ENCODE peak calls at places on chromosomes 16 and 17, in nine cellular contexts. One of them, this sample, is unnamed.

GRCh38 chr16:83807710-83808572 is at the start of gene HSBP1:
- DNase-seq in ovary: peak; percentile 94
- DNase-seq in colonic mucosa: peak; percentile 97
- DNase-seq in psoas muscle: peak; percentile 97
- DNase-seq in left ventricle myocardium inferior: peak; percentile 96
- DNase-seq in GM23248: peak; percentile 98
- DNase-seq in gastrocnemius medialis: peak; percentile 94
- DNase-seq in neural progenitor cell: peak; percentile 96
- DNase-seq in testis: peak; percentile 96
- DNase-seq in this sample: peak; percentile 93

GRCh38 chr17:40063034-40063765 is 435 bp downstream of the THRA start:
- DNase-seq in ovary: peak; percentile 72
- DNase-seq in colonic mucosa: peak; percentile 56
- DNase-seq in psoas muscle: peak; percentile 70
- DNase-seq in left ventricle myocardium inferior: peak; percentile 50
- DNase-seq in GM23248: peak; percentile 59
- DNase-seq in gastrocnemius medialis: peak; percentile 60
- DNase-seq in neural progenitor cell: peak; percentile 86
- DNase-seq in testis: no peak
- DNase-seq in this sample: no peak

GRCh38 chr17:38879878-38880727 is 10.2 kb downstream of the LASP1 start:
- DNase-seq in ovary: peak; percentile 64
- DNase-seq in colonic mucosa: no peak
- DNase-seq in psoas muscle: peak; percentile 53
- DNase-seq in left ventricle myocardium inferior: no peak
- DNase-seq in GM23248: peak; percentile 89
- DNase-seq in gastrocnemius medialis: no peak
- DNase-seq in neural progenitor cell: peak; percentile 85
- DNase-seq in testis: peak; percentile 50
- DNase-seq in this sample: no peak

GRCh38 chr17:55069983-55070529 is 101.5 kb downstream of the STXBP4 start:
- DNase-seq in ovary: no peak
- DNase-seq in colonic mucosa: no peak
- DNase-seq in psoas muscle: no peak
- DNase-seq in left ventricle myocardium inferior: no peak
- DNase-seq in GM23248: no peak
- DNase-seq in gastrocnemius medialis: no peak
- DNase-seq in neural progenitor cell: no peak
- DNase-seq in testis: no peak
- DNase-seq in this sample: no peak

GRCh38 chr17:61203765-61204164 is 195.9 kb upstream of the TBX2 start:
- DNase-seq in ovary: no peak
- DNase-seq in colonic mucosa: no peak
- DNase-seq in psoas muscle: no peak
- DNase-seq in left ventricle myocardium inferior: no peak
- DNase-seq in GM23248: no peak
- DNase-seq in gastrocnemius medialis: no peak
- DNase-seq in neural progenitor cell: peak; percentile 29
- DNase-seq in testis: no peak
- DNase-seq in this sample: no peak

GRCh38 chr16:57757326-57757786 is 21.8 kb downstream of the KATNB1 start:
- DNase-seq in ovary: peak; percentile 89
- DNase-seq in colonic mucosa: peak; percentile 94
- DNase-seq in psoas muscle: peak; percentile 87
- DNase-seq in left ventricle myocardium inferior: peak; percentile 88
- DNase-seq in GM23248: peak; percentile 81
- DNase-seq in gastrocnemius medialis: peak; percentile 76
- DNase-seq in neural progenitor cell: peak; percentile 86
- DNase-seq in testis: peak; percentile 90
- DNase-seq in this sample: peak; percentile 70

GRCh38 chr16:56871172-56871593 is 6.2 kb downstream of the SLC12A3 start:
- DNase-seq in ovary: no peak
- DNase-seq in colonic mucosa: peak; percentile 56
- DNase-seq in psoas muscle: no peak
- DNase-seq in left ventricle myocardium inferior: no peak
- DNase-seq in GM23248: peak; percentile 87
- DNase-seq in gastrocnemius medialis: no peak
- DNase-seq in neural progenitor cell: no peak
- DNase-seq in testis: no peak
- DNase-seq in this sample: no peak

GRCh38 chr17:57783338-57783742 is 38.2 kb upstream of the CCDC182 start:
- DNase-seq in ovary: peak; percentile 70
- DNase-seq in colonic mucosa: peak; percentile 65
- DNase-seq in psoas muscle: peak; percentile 70
- DNase-seq in left ventricle myocardium inferior: peak; percentile 70
- DNase-seq in GM23248: peak; percentile 52
- DNase-seq in gastrocnemius medialis: peak; percentile 40
- DNase-seq in neural progenitor cell: peak; percentile 93
- DNase-seq in testis: peak; percentile 80
- DNase-seq in this sample: peak; percentile 70

GRCh38 chr17:44112284-44113280 is 10.9 kb downstream of the HDAC5 start:
- DNase-seq in ovary: peak; percentile 53
- DNase-seq in colonic mucosa: no peak
- DNase-seq in psoas muscle: peak; percentile 81
- DNase-seq in left ventricle myocardium inferior: peak; percentile 83
- DNase-seq in GM23248: no peak
- DNase-seq in gastrocnemius medialis: peak; percentile 96
- DNase-seq in neural progenitor cell: no peak
- DNase-seq in testis: peak; percentile 35
- DNase-seq in this sample: no peak

GRCh38 chr16:68510775-68511174 is 28.3 kb upstream of the ZFP90 start:
- DNase-seq in ovary: no peak
- DNase-seq in colonic mucosa: no peak
- DNase-seq in psoas muscle: no peak
- DNase-seq in left ventricle myocardium inferior: no peak
- DNase-seq in GM23248: no peak
- DNase-seq in gastrocnemius medialis: no peak
- DNase-seq in neural progenitor cell: no peak
- DNase-seq in testis: no peak
- DNase-seq in this sample: no peak

GRCh38 chr17:4208228-4208627 is 55.6 kb downstream of the ANKFY1 start:
- DNase-seq in ovary: no peak
- DNase-seq in colonic mucosa: no peak
- DNase-seq in psoas muscle: no peak
- DNase-seq in left ventricle myocardium inferior: no peak
- DNase-seq in GM23248: peak; percentile 85
- DNase-seq in gastrocnemius medialis: no peak
- DNase-seq in neural progenitor cell: no peak
- DNase-seq in testis: no peak
- DNase-seq in this sample: no peak

GRCh38 chr16:25026621-25027020 is 11.5 kb upstream of the ARHGAP17 start:
- DNase-seq in ovary: no peak
- DNase-seq in colonic mucosa: no peak
- DNase-seq in psoas muscle: no peak
- DNase-seq in left ventricle myocardium inferior: no peak
- DNase-seq in GM23248: no peak
- DNase-seq in gastrocnemius medialis: no peak
- DNase-seq in neural progenitor cell: no peak
- DNase-seq in testis: no peak
- DNase-seq in this sample: no peak

GRCh38 chr16:75061677-75062076 is 54.9 kb downstream of the LDHD start:
- DNase-seq in ovary: peak; percentile 60
- DNase-seq in colonic mucosa: no peak
- DNase-seq in psoas muscle: no peak
- DNase-seq in left ventricle myocardium inferior: no peak
- DNase-seq in GM23248: no peak
- DNase-seq in gastrocnemius medialis: peak; percentile 50
- DNase-seq in neural progenitor cell: no peak
- DNase-seq in testis: no peak
- DNase-seq in this sample: no peak

GRCh38 chr17:18257268-18257681 is 1.3 kb downstream of the FLII start:
- DNase-seq in ovary: no peak
- DNase-seq in colonic mucosa: no peak
- DNase-seq in psoas muscle: no peak
- DNase-seq in left ventricle myocardium inferior: no peak
- DNase-seq in GM23248: peak; percentile 41
- DNase-seq in gastrocnemius medialis: no peak
- DNase-seq in neural progenitor cell: peak; percentile 29
- DNase-seq in testis: no peak
- DNase-seq in this sample: no peak

GRCh38 chr17:19260958-19261357 is 23.8 kb downstream of the EPN2 start:
- DNase-seq in ovary: no peak
- DNase-seq in colonic mucosa: no peak
- DNase-seq in psoas muscle: no peak
- DNase-seq in left ventricle myocardium inferior: no peak
- DNase-seq in GM23248: peak; percentile 17
- DNase-seq in gastrocnemius medialis: no peak
- DNase-seq in neural progenitor cell: peak; percentile 17
- DNase-seq in testis: no peak
- DNase-seq in this sample: no peak

GRCh38 chr16:11596572-11597226 is 10.0 kb upstream of the LITAF start:
- DNase-seq in ovary: no peak
- DNase-seq in colonic mucosa: no peak
- DNase-seq in psoas muscle: no peak
- DNase-seq in left ventricle myocardium inferior: no peak
- DNase-seq in GM23248: no peak
- DNase-seq in gastrocnemius medialis: no peak
- DNase-seq in neural progenitor cell: no peak
- DNase-seq in testis: no peak
- DNase-seq in this sample: no peak
- H3K27ac ChIP-seq in ovary: no peak overlapping the region
- H3K27ac ChIP-seq in colonic mucosa: peak overlapping the region; percentile 66
- H3K27ac ChIP-seq in psoas muscle: no peak overlapping the region
- H3K27ac ChIP-seq in left ventricle myocardium inferior: peak overlapping the region; percentile 11
- H3K27ac ChIP-seq in GM23248: no peak overlapping the region
- H3K27ac ChIP-seq in gastrocnemius medialis: no peak overlapping the region
- H3K27ac ChIP-seq in neural progenitor cell: no peak overlapping the region
- H3K27ac ChIP-seq in testis: no peak overlapping the region
- H3K27ac ChIP-seq in this sample: peak overlapping the region; percentile 34

GRCh38 chr17:48611681-48612455 is 1.1 kb upstream of the HOXB7 start:
- DNase-seq in ovary: no peak
- DNase-seq in colonic mucosa: no peak
- DNase-seq in psoas muscle: no peak
- DNase-seq in left ventricle myocardium inferior: no peak
- DNase-seq in GM23248: peak; percentile 53
- DNase-seq in gastrocnemius medialis: no peak
- DNase-seq in neural progenitor cell: peak; percentile 51
- DNase-seq in testis: no peak
- DNase-seq in this sample: no peak
- H3K4me3 ChIP-seq in ovary: peak overlapping the region; percentile 39
- H3K4me3 ChIP-seq in colonic mucosa: peak overlapping the region; percentile 57
- H3K4me3 ChIP-seq in psoas muscle: peak overlapping the region; percentile 77
- H3K4me3 ChIP-seq in left ventricle myocardium inferior: peak overlapping the region; percentile 63
- H3K4me3 ChIP-seq in GM23248: peak overlapping the region; percentile 77
- H3K4me3 ChIP-seq in gastrocnemius medialis: peak overlapping the region; percentile 45
- H3K4me3 ChIP-seq in neural progenitor cell: no peak overlapping the region
- H3K4me3 ChIP-seq in testis: peak overlapping the region; percentile 47
- H3K4me3 ChIP-seq in this sample: peak overlapping the region; percentile 27

GRCh38 chr16:30000768-30001631 is 5.0 kb downstream of the INO80E start:
- DNase-seq in ovary: no peak
- DNase-seq in colonic mucosa: no peak
- DNase-seq in psoas muscle: no peak
- DNase-seq in left ventricle myocardium inferior: no peak
- DNase-seq in GM23248: no peak
- DNase-seq in gastrocnemius medialis: no peak
- DNase-seq in neural progenitor cell: no peak
- DNase-seq in testis: no peak
- DNase-seq in this sample: no peak
- H3K9me3 ChIP-seq in ovary: no peaks in the 10 kb centered on the region
- H3K9me3 ChIP-seq in colonic mucosa: no peaks in the 10 kb centered on the region
- H3K9me3 ChIP-seq in psoas muscle: no peaks in the 10 kb centered on the region
- H3K9me3 ChIP-seq in left ventricle myocardium inferior: no peaks in the 10 kb centered on the region
- H3K9me3 ChIP-seq in GM23248: no peaks in the 10 kb centered on the region
- H3K9me3 ChIP-seq in gastrocnemius medialis: no peaks in the 10 kb centered on the region
- H3K9me3 ChIP-seq in neural progenitor cell: no peaks in the 10 kb centered on the region
- H3K9me3 ChIP-seq in testis: no peaks in the 10 kb centered on the region
- H3K9me3 ChIP-seq in this sample: no peaks in the 10 kb centered on the region

GRCh38 chr16:971582-971905 is 760 bp upstream of the LMF1 start:
- DNase-seq in ovary: no peak
- DNase-seq in colonic mucosa: no peak
- DNase-seq in psoas muscle: no peak
- DNase-seq in left ventricle myocardium inferior: no peak
- DNase-seq in GM23248: no peak
- DNase-seq in gastrocnemius medialis: no peak
- DNase-seq in neural progenitor cell: no peak
- DNase-seq in testis: no peak
- DNase-seq in this sample: no peak
- H3K27ac ChIP-seq in ovary: no peak overlapping the region
- H3K27ac ChIP-seq in colonic mucosa: no peak overlapping the region
- H3K27ac ChIP-seq in psoas muscle: no peak overlapping the region
- H3K27ac ChIP-seq in left ventricle myocardium inferior: no peak overlapping the region
- H3K27ac ChIP-seq in GM23248: no peak overlapping the region
- H3K27ac ChIP-seq in gastrocnemius medialis: no peak overlapping the region
- H3K27ac ChIP-seq in neural progenitor cell: no peak overlapping the region
- H3K27ac ChIP-seq in testis: no peak overlapping the region
- H3K27ac ChIP-seq in this sample: no peak overlapping the region

This sample was measured in naive thymus-derived CD4-positive, alpha-beta T cell.